ENCODE peak calls at places on chromosomes 4 and X, in nine cellular contexts. P is substantia nigra, Y is H9, Z is PC-9, A is dorsolateral prefrontal cortex, V is fibroblast of lung, F is aorta, U is uterus, Q is GM23248. C is an unnamed sample.
A peak's percentile ranks its signal among the peaks of the same experiment; 100 is the strongest.

GRCh38 chr4:130524057-130524456 is 1428.1 kb downstream of the C4orf33 start:
- DNase-seq in P (no peak), Y (no peak), Z (no peak), A (no peak), V (no peak), F (no peak), U (no peak), Q (no peak), C (no peak)

GRCh38 chrX:37350034-37350365 is 836 bp downstream of the PRRG1 start:
- DNase-seq in P (no peak), Y (no peak), Z (no peak), A (no peak), V (peak; percentile 28), F (no peak), U (no peak), Q (peak; percentile 55), C (no peak)

GRCh38 chrX:105191878-105192277 is 28.6 kb downstream of the TEX13A start:
- DNase-seq in P (no peak), Y (peak; percentile 55), Z (peak; percentile 15), A (no peak), V (no peak), F (no peak), U (no peak), Q (peak; percentile 18), C (no peak)

GRCh38 chr4:102439835-102440234 is 61.3 kb upstream of the NFKB1 start:
- DNase-seq in P (no peak), Y (no peak), Z (no peak), A (no peak), V (peak; percentile 63), F (no peak), U (peak; percentile 20), Q (peak; percentile 83), C (no peak)

GRCh38 chr4:6263541-6264540 is 5.8 kb upstream of the WFS1 start:
- DNase-seq in P (no peak), Y (peak; percentile 66), Z (peak; percentile 57), A (no peak), V (peak; percentile 68), F (peak; percentile 75), U (peak; percentile 62), Q (peak; percentile 64), C (no peak)

GRCh38 chr4:145930592-145930991 is 8.0 kb downstream of the ZNF827 start:
- DNase-seq in P (no peak), Y (no peak), Z (no peak), A (no peak), V (peak; percentile 18), F (no peak), U (no peak), Q (peak; percentile 11), C (no peak)

GRCh38 chr4:17173300-17173699 is 274.9 kb upstream of the LDB2 start:
- DNase-seq in P (no peak), Y (peak; percentile 65), Z (no peak), A (no peak), V (no peak), F (no peak), U (no peak), Q (no peak), C (no peak)

GRCh38 chrX:56738670-56739069 is 9.6 kb downstream of the NBDY start:
- DNase-seq in P (no peak), Y (no peak), Z (peak; percentile 40), A (no peak), V (no peak), F (no peak), U (no peak), Q (peak; percentile 16), C (no peak)

GRCh38 chr4:168978001-168978700 is 31.9 kb downstream of the CBR4 start:
- DNase-seq in P (no peak), Y (no peak), Z (no peak), A (no peak), V (no peak), F (no peak), U (no peak), Q (peak; percentile 66), C (no peak)

GRCh38 chrX:85037114-85037513 is 33.4 kb downstream of the APOOL start:
- DNase-seq in P (no peak), Y (no peak), Z (no peak), A (no peak), V (no peak), F (no peak), U (no peak), Q (no peak), C (no peak)

GRCh38 chr4:146585761-146586333 is 52.8 kb upstream of the POU4F2 start:
- DNase-seq in P (no peak), Y (no peak), Z (no peak), A (no peak), V (peak; percentile 58), F (no peak), U (no peak), Q (peak; percentile 77), C (no peak)

GRCh38 chrX:70172226-70172625 is 5.1 kb upstream of the DGAT2L6 start:
- DNase-seq in P (no peak), Y (no peak), Z (no peak), A (no peak), V (peak; percentile 45), F (no peak), U (no peak), Q (peak; percentile 43), C (no peak)

GRCh38 chr4:153955306-153955705 is 166.4 kb upstream of the SFRP2 start:
- DNase-seq in P (no peak), Y (no peak), Z (no peak), A (no peak), V (no peak), F (no peak), U (no peak), Q (no peak), C (no peak)

GRCh38 chrX:24145340-24146186 is 4.0 kb upstream of the ZFX start:
- DNase-seq in P (no peak), Y (no peak), Z (no peak), A (no peak), V (peak; percentile 45), F (no peak), U (no peak), Q (peak; percentile 56), C (no peak)

GRCh38 chr4:167779280-167779679 is 313.1 kb upstream of the ANXA10 start:
- DNase-seq in P (no peak), Y (no peak), Z (no peak), A (no peak), V (peak; percentile 15), F (no peak), U (no peak), Q (no peak), C (no peak)

GRCh38 chr4:186736466-186736865 is 12.8 kb upstream of the FAT1 start:
- DNase-seq in P (no peak), Y (no peak), Z (no peak), A (no peak), V (no peak), F (no peak), U (no peak), Q (no peak), C (no peak)

DNA sequence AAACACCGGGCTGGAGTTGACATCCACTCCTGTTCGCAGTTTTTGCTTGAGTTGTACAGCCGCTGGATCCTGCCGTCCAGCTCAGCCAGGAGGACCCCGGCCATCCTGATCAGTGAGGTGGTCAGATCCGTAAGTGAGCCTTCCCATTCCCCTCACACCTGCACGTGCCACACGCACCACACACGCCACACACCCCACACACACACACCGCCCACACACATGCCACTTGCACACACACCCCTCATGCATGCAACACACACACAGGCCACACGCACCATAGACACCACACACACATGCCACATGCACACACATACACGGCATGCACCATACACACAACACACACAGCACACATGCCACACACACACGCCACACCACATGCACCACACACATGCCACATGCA is 20.1 kb upstream of the MSANTD1 start:
- DNase-seq in P (no peak), Y (no peak), Z (no peak), A (no peak), V (no peak), F (peak; percentile 38), U (no peak), Q (no peak), C (no peak)
- H3K27ac ChIP-seq in P (no peak overlapping the region), Y (no peak overlapping the region), Z (no peak overlapping the region), A (no peak overlapping the region), V (no peak overlapping the region), F (no peak overlapping the region), U (no peak overlapping the region), Q (no peak overlapping the region), C (no peak overlapping the region)

DNA sequence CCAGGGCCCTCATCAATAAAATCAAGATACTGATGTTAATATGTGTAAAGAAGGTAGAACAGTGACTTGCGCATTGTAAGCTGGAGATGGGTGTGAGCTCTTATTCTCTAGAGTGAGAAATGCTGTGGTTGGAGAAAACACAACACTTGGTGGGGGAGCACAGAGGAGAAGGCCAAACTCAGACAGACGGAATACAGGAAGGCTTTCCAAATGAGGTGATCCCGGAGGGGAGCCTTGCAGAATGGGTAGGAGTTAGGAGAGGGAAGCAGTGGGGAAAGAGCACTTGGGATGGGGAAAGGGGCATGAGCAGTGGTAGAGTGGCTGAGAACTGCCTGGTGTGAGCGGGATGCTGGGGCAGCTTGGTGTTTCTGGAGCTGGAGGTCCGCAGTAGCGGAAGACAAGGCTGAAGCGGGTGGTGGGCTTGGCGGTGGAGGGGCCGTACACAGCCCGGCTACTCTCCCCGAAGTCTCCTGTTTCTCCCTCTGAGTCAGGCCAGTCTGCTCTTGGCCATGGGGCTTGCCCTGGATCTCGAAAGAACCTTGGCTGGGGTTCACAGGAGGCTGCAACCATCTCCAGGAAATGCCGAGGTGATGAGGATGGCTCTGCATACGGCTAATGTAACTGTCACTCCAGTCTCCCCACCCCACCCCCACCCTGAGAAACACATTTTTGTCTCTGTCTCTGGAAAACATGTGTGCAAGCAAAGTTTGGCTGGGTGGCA is 11.3 kb upstream of the PLAC1 start:
- DNase-seq in P (no peak), Y (no peak), Z (peak; percentile 64), A (no peak), V (peak; percentile 81), F (no peak), U (peak; percentile 55), Q (peak; percentile 93), C (no peak)
- H3K27ac ChIP-seq in P (no peak overlapping the region), Y (no peak overlapping the region), Z (peak overlapping the region; percentile 85), A (no peak overlapping the region), V (peak overlapping the region; percentile 80), F (no peak overlapping the region), U (peak overlapping the region; percentile 46), Q (peak overlapping the region; percentile 92), C (no peak overlapping the region)

DNA sequence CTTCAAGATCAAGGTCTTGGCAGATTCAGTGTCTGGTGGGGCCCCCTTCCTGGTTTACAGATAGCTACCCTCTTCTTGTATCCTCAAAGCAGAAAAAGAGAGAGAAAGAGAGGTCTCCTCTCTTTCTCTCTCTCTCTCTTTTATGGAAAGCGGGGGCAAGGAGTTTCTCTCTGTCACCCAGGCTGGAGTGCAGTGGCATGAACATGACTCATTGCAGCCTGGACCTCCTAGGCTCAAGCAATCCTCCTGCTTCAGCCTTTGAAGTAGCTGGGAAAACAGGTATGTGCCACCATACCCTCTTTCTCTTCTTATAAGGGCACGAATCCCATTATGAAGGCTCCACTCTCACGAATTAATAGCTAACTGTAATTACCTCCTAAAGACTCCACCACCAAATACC is 20.2 kb downstream of the RAB9B start:
- DNase-seq in P (no peak), Y (no peak), Z (no peak), A (no peak), V (no peak), F (no peak), U (no peak), Q (no peak), C (no peak)
- H3K27ac ChIP-seq in P (no peak overlapping the region), Y (no peak overlapping the region), Z (no peak overlapping the region), A (no peak overlapping the region), V (no peak overlapping the region), F (no peak overlapping the region), U (no peak overlapping the region), Q (no peak overlapping the region), C (no peak overlapping the region)

DNA sequence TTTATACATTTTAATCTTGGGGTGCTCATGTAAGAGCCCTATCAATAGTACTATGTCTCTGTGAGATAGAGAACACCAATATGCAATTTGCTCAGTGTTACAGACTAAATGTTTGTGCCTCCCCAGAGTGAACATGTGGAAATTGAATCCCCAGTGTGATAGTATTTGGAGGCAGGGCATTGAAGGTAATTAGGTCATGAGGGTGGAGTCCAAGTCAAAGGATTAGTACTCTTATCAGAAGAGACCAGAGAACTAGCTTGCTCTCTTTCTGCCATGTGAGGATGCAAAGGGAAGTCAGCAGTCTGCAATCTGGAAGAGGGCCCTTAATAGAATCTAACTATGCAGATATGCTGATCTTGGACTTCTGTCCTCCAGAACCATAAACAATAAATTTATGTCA is 1317.0 kb downstream of the STIM2 start:
- DNase-seq in P (no peak), Y (no peak), Z (no peak), A (no peak), V (no peak), F (no peak), U (no peak), Q (no peak), C (no peak)
- H3K27ac ChIP-seq in P (no peak overlapping the region), Y (no peak overlapping the region), Z (peak overlapping the region; percentile 57), A (no peak overlapping the region), V (no peak overlapping the region), F (no peak overlapping the region), U (no peak overlapping the region), Q (no peak overlapping the region), C (no peak overlapping the region)

C was measured in esophagus squamous epithelium.